ENCODE peak calls at places on chromosomes 1 and 21, in seven cellular contexts. W, H, N, U, J, P and B are unnamed samples.

GRCh38 chr1:46183119-46183842 is 7.0 kb upstream of the P3R3URF start:
- DNase-seq in H (peak), U (peak), J (peak), P (peak), N (no peak), W (peak), B (no peak)

GRCh38 chr1:236021424-236022135 is 43.3 kb downstream of the NID1 start:
- DNase-seq in P (no peak), W (peak), N (no peak), U (no peak), J (no peak), H (no peak), B (no peak)

GRCh38 chr21:33373451-33373850 is 29.8 kb upstream of the IFNGR2 start:
- DNase-seq in W (no peak), N (no peak), P (no peak), J (no peak), H (no peak), U (no peak), B (no peak)

GRCh38 chr1:2382621-2383361 is 8.6 kb downstream of the MORN1 start:
- DNase-seq in J (peak), P (peak), U (no peak), N (no peak), H (no peak), W (no peak), B (no peak)

GRCh38 chr1:56644064-56644940 is 812 bp upstream of the PRKAA2 start:
- DNase-seq in H (peak), W (peak), J (peak), N (no peak), P (no peak), U (no peak), B (no peak)

GRCh38 chr1:16905112-16905855 is 9.5 kb downstream of the RNU1-2 start:
- DNase-seq in N (no peak), P (peak), W (peak), H (no peak), J (peak), U (peak), B (no peak)

GRCh38 chr1:62437273-62437945 is 560 bp downstream of the USP1 start:
- DNase-seq in N (peak), H (peak), W (no peak), J (peak), P (no peak), U (no peak), B (peak)

GRCh38 chr1:71809085-71809484 is 473.3 kb downstream of the NEGR1 start:
- DNase-seq in P (no peak), W (no peak), H (no peak), J (no peak), U (no peak), N (no peak), B (no peak)

GRCh38 chr1:226201029-226201593 is 14.6 kb upstream of the ACBD3 start:
- DNase-seq in P (no peak), N (no peak), H (no peak), W (peak), J (no peak), U (no peak), B (no peak)

GRCh38 chr1:107689157-107689556 is 275.8 kb downstream of the VAV3 start:
- DNase-seq in U (no peak), W (no peak), J (no peak), N (no peak), H (no peak), P (no peak), B (no peak)

GRCh38 chr1:92483442-92484170 is 3.1 kb downstream of the GFI1 start:
- DNase-seq in U (no peak), H (peak), N (peak), W (no peak), P (no peak), J (no peak), B (peak)

GRCh38 chr1:55064071-55064581 is 24.8 kb downstream of the PCSK9 start:
- DNase-seq in U (no peak), J (no peak), W (no peak), P (no peak), N (no peak), H (no peak), B (no peak)

GRCh38 chr21:17455451-17455850 is 57.4 kb upstream of the CXADR start:
- DNase-seq in N (no peak), W (no peak), P (no peak), H (no peak), J (no peak), U (no peak), B (no peak)

GRCh38 chr1:230822092-230822581 is 46.2 kb downstream of the C1orf198 start:
- DNase-seq in J (peak), H (no peak), W (peak), P (no peak), N (no peak), U (peak), B (no peak)

GRCh38 chr1:32540589-32540988 is 1.4 kb downstream of the ZBTB8A start:
- DNase-seq in P (no peak), N (no peak), W (no peak), H (peak), U (no peak), J (no peak), B (no peak)

GRCh38 chr1:41381691-41382530 is 20.7 kb downstream of the FOXO6 start:
- DNase-seq in H (no peak), U (no peak), P (peak), N (no peak), J (peak), W (no peak), B (no peak)

GRCh38 chr1:84887261-84887934 is 5.6 kb downstream of the LPAR3 start:
- DNase-seq in W (peak), N (no peak), H (no peak), P (no peak), J (peak), U (peak), B (no peak)

GRCh38 chr1:10033359-10033845 is 644 bp downstream of the UBE4B start:
- DNase-seq in H (no peak), U (no peak), J (no peak), P (peak), W (peak), N (no peak), B (no peak)

GRCh38 chr1:206975313-206975712 is 5.1 kb upstream of the FCAMR start:
- DNase-seq in H (no peak), P (no peak), J (no peak), N (no peak), U (no peak), W (no peak), B (no peak)

GRCh38 chr1:5481889-5482288 is 510.3 kb downstream of the NPHP4 start:
- DNase-seq in W (no peak), U (no peak), H (no peak), N (no peak), P (peak), J (no peak), B (no peak)

GRCh38 chr1:70222716-70223235 is 1.6 kb downstream of the SRSF11 start:
- DNase-seq in P (no peak), J (no peak), N (no peak), U (no peak), W (no peak), H (no peak), B (no peak)

GRCh38 chr1:163650624-163651023 is 328.9 kb downstream of the NUF2 start:
- DNase-seq in U (no peak), P (no peak), J (no peak), N (no peak), W (no peak), H (no peak), B (no peak)

GRCh38 chr1:182595641-182596240 is 6.7 kb upstream of the RNASEL start:
- DNase-seq in P (peak), N (peak), U (peak), H (peak), W (peak), J (peak), B (peak)

GRCh38 chr21:45405271-45405818 is 380 bp downstream of the COL18A1 start:
- DNase-seq in P (peak), H (no peak), W (peak), N (no peak), J (peak), U (no peak), B (no peak)

GRCh38 chr1:198686069-198686728 is 47.4 kb downstream of the PTPRC start:
- DNase-seq in W (peak), U (peak), H (peak), P (no peak), J (no peak), N (no peak), B (no peak)

GRCh38 chr1:28259935-28260802 is 851 bp downstream of the SESN2 start:
- DNase-seq in W (peak), J (peak), H (peak), P (peak), U (peak), N (no peak), B (peak)

GRCh38 chr1:203428981-203429599 is 46.5 kb upstream of the PRELP start:
- DNase-seq in W (no peak), N (no peak), U (no peak), H (no peak), P (no peak), J (no peak), B (no peak)

GRCh38 chr1:243233908-243234307 is 21.2 kb downstream of the CEP170 start:
- DNase-seq in P (no peak), H (no peak), W (peak), U (no peak), J (no peak), N (no peak), B (no peak)

GRCh38 chr1:41481109-41481775 is 3.2 kb downstream of the EDN2 start:
- DNase-seq in N (no peak), J (no peak), H (no peak), P (no peak), U (no peak), W (no peak), B (no peak)

GRCh38 chr1:162943627-162944026 is 82.7 kb upstream of the CCDC190 start:
- DNase-seq in J (no peak), U (no peak), P (no peak), N (no peak), H (no peak), W (peak), B (no peak)

GRCh38 chr1:153985984-153986761 is at the start of gene RAB13:
- DNase-seq in J (peak), N (no peak), P (peak), H (peak), W (peak), U (peak), B (no peak)

GRCh38 chr1:23010734-23011449 is 4.8 kb downstream of the TEX46 start:
- DNase-seq in N (no peak), J (no peak), W (peak), U (no peak), P (peak), H (no peak), B (no peak)

GRCh38 chr1:226569879-226570547 is 21.4 kb downstream of the STUM start:
- DNase-seq in P (peak), N (no peak), U (no peak), H (peak), W (no peak), J (no peak), B (no peak)

GRCh38 chr1:227899141-227899819 is 48.5 kb downstream of the WNT9A start:
- DNase-seq in N (no peak), W (no peak), H (no peak), J (no peak), U (no peak), P (no peak), B (no peak)

GRCh38 chr1:153122831-153123421 is 9.6 kb upstream of the SPRR2F start:
- DNase-seq in J (peak), H (no peak), P (no peak), U (no peak), N (no peak), W (no peak), B (no peak)

GRCh38 chr1:23967871-23968270 is 8.2 kb downstream of the PNRC2 start:
- DNase-seq in J (no peak), P (no peak), H (no peak), N (no peak), U (no peak), W (no peak), B (no peak)

GRCh38 chr1:110188116-110188618 is 21.9 kb upstream of the KCNC4 start:
- DNase-seq in P (no peak), J (peak), H (no peak), U (peak), N (no peak), W (peak), B (no peak)

GRCh38 chr1:179058343-179059184 is 23.3 kb upstream of the TOR3A start:
- DNase-seq in P (no peak), U (no peak), N (no peak), H (no peak), J (peak), W (no peak), B (no peak)

GRCh38 chr1:232585486-232585885 is 44.4 kb downstream of the SIPA1L2 start:
- DNase-seq in U (no peak), N (no peak), P (no peak), W (no peak), J (no peak), H (no peak), B (no peak)

GRCh38 chr1:41842282-41842681 is 76.4 kb downstream of the HIVEP3 start:
- DNase-seq in N (no peak), U (no peak), H (no peak), W (no peak), P (no peak), J (no peak), B (no peak)